ENCODE peak calls at places on chromosomes 11 and 22, in nine cellular contexts. N is OCI-M1, M is stomach, G is nephron progenitor cell, O is NCI-H345, S is astrocyte, Z is foreskin fibroblast, B is AG09319, D is hippocampal formation. K is an unnamed sample.

GRCh38 chr22:37675930-37676571 is 615 bp downstream of the LGALS1 start:
- DNase-seq in O (no peak), B (no peak), G (no peak), S (no peak), D (peak; percentile 17), N (peak; percentile 41), M (no peak), Z (no peak), K (no peak)

GRCh38 chr11:128913806-128914205 is 22.6 kb downstream of the KCNJ5 start:
- DNase-seq in B (no peak), S (no peak), N (no peak), Z (no peak), G (no peak), O (no peak), M (no peak), D (no peak), K (no peak)

GRCh38 chr11:32002311-32002710 is 88.6 kb upstream of the RCN1 start:
- DNase-seq in D (no peak), G (no peak), M (no peak), N (no peak), B (no peak), Z (no peak), O (no peak), S (no peak), K (no peak)

GRCh38 chr22:35752172-35752832 is 34.6 kb downstream of the APOL5 start:
- DNase-seq in O (no peak), G (no peak), D (no peak), S (no peak), B (no peak), N (peak; percentile 60), Z (no peak), M (no peak), K (no peak)

GRCh38 chr11:69705246-69705856 is 1.5 kb upstream of the FGF19 start:
- DNase-seq in N (no peak), D (no peak), G (no peak), M (no peak), B (no peak), O (no peak), S (no peak), Z (no peak), K (no peak)

GRCh38 chr11:114348200-114349191 is 51.8 kb downstream of the C11orf71 start:
- DNase-seq in B (peak; percentile 42), D (no peak), S (peak; percentile 33), O (peak; percentile 25), N (peak; percentile 92), G (peak; percentile 29), M (peak; percentile 47), Z (peak; percentile 57), K (no peak)

GRCh38 chr11:123546515-123546914 is 107.9 kb downstream of the SCN3B start:
- DNase-seq in S (peak; percentile 81), O (no peak), N (no peak), B (peak; percentile 77), M (no peak), Z (peak; percentile 31), D (no peak), G (no peak), K (peak; percentile 53)

GRCh38 chr11:111870113-111870512 is 1.3 kb downstream of the ALG9 start:
- DNase-seq in O (no peak), S (no peak), M (no peak), B (no peak), N (no peak), Z (no peak), D (no peak), G (no peak), K (no peak)

GRCh38 chr11:102771351-102771750 is 9.1 kb downstream of the MMP10 start:
- DNase-seq in S (peak; percentile 52), D (no peak), G (no peak), N (no peak), Z (no peak), O (no peak), M (no peak), B (no peak), K (no peak)

GRCh38 chr11:17649696-17650600 is 69.4 kb upstream of the MYOD1 start:
- DNase-seq in Z (peak; percentile 30), N (no peak), B (no peak), D (no peak), S (peak; percentile 9), G (no peak), M (no peak), O (no peak), K (no peak)

K was measured in hepatic stellate cell.